ENCODE peak calls at places on chromosomes 6 and 20, in four cellular contexts. E is HepG2, T is heart right ventricle, Q is HCT116. N is an unnamed sample.

GRCh38 chr6:33869121-33869520 is 65.3 kb upstream of the MLN start:
- DNase-seq in Q (no peak), T (no peak), E (no peak), N (no peak)

GRCh38 chr6:37594895-37595294 is 95.2 kb upstream of the CCDC167 start:
- DNase-seq in E (no peak), Q (no peak), T (no peak), N (no peak)

GRCh38 chr6:21003780-21004541 is 469.7 kb downstream of the CDKAL1 start:
- DNase-seq in E (peak; percentile 99), Q (no peak), T (no peak), N (no peak)

GRCh38 chr20:60206259-60206658 is 248.0 kb downstream of the CDH26 start:
- DNase-seq in T (no peak), Q (peak; percentile 2), E (peak; percentile 31), N (peak; percentile 35)

GRCh38 chr6:151948007-151948745 is 140.7 kb downstream of the ESR1 start:
- DNase-seq in Q (no peak), T (no peak), E (no peak), N (no peak)

GRCh38 chr6:126153661-126154060 is 167.3 kb downstream of the TRMT11 start:
- DNase-seq in E (no peak), Q (no peak), T (no peak), N (peak; percentile 43)

GRCh38 chr20:5991623-5992441 is 41.4 kb downstream of the MCM8 start:
- DNase-seq in T (no peak), Q (no peak), E (no peak), N (no peak)

GRCh38 chr20:63624486-63624885 is 2.4 kb downstream of the GMEB2 start:
- DNase-seq in E (peak; percentile 80), T (no peak), Q (no peak), N (no peak)

GRCh38 chr6:32933661-32934085 is 7.2 kb downstream of the HLA-DMB start:
- DNase-seq in T (peak; percentile 72), Q (peak; percentile 56), E (peak; percentile 67), N (peak; percentile 76)

GRCh38 chr20:58546756-58547526 is 31.7 kb upstream of the APCDD1L start:
- DNase-seq in Q (no peak), T (no peak), E (no peak), N (peak; percentile 36)

GRCh38 chr20:15075586-15075985 is 738.2 kb upstream of the FLRT3 start:
- DNase-seq in E (no peak), Q (no peak), T (no peak), N (no peak)

GRCh38 chr20:3314391-3314790 is 75.4 kb upstream of the SLC4A11 start:
- DNase-seq in E (no peak), Q (no peak), T (no peak), N (no peak)

GRCh38 chr20:22586645-22587310 is 2.4 kb upstream of the FOXA2 start:
- DNase-seq in E (peak; percentile 56), T (no peak), Q (no peak), N (no peak)

GRCh38 chr6:41283597-41283996 is 2.9 kb downstream of the TREM1 start:
- DNase-seq in Q (no peak), E (no peak), T (no peak), N (no peak)

GRCh38 chr20:38412877-38413577 is 22.1 kb downstream of the SNHG17 start:
- DNase-seq in T (no peak), Q (no peak), E (no peak), N (no peak)

GRCh38 chr6:53725791-53726575 is 60.4 kb upstream of the KLHL31 start:
- DNase-seq in T (peak; percentile 79), Q (no peak), E (peak; percentile 72), N (peak; percentile 74)
- H3K4me1 ChIP-seq in T (peaks cover 10% of the 10 kb centered on the region), Q (peaks cover 19% of the 10 kb centered on the region), E (peaks cover 17% of the 10 kb centered on the region), N (peaks cover 66% of the 10 kb centered on the region)

GRCh38 chr6:2503816-2504494 is 246.8 kb downstream of the MYLK4 start:
- DNase-seq in E (peak; percentile 55), T (no peak), Q (no peak), N (no peak)

GRCh38 chr6:2505624-2506023 is 245.1 kb downstream of the MYLK4 start:
- DNase-seq in Q (peak; percentile 21), E (no peak), T (no peak), N (no peak)

GRCh38 chr6:2502998-2503674 is 247.6 kb downstream of the MYLK4 start:
- DNase-seq in E (no peak), Q (no peak), T (no peak), N (no peak)

GRCh38 chr6:2502096-2502997 is 248.4 kb downstream of the MYLK4 start:
- DNase-seq in Q (no peak), T (no peak), E (peak; percentile 18), N (peak; percentile 40)

DNA sequence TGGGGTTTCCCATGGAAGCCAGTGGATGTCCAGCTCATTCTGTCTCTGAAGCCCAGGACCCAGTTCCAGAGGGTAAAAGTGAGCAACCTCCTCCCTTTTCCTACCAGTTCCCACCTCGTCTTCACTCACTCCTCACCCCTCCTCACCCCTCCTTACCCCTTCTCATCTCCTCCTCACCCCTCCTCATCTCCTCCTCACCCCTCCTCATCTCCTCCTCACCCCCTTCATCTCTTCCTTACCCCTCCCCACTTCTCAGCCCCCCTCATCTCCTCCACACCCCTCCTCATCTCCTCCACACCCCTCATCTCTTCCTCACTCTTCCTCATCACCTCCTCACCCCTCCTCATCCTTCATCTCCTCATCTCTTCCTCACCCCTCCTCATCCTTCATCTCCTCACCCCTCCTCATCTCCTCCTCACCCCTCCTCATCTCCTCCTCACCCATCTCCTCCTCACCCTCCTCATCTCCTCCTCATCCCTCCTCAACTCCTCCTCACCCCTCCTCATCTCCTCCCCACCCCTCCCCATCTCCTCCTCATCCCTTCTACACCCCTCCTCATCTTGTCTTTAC is 246.1 kb downstream of the MYLK4 start:
- DNase-seq in E (no peak), T (no peak), Q (no peak), N (no peak)
- H3K27ac ChIP-seq in E (no peak overlapping the region), T (no peak overlapping the region), Q (no peak overlapping the region), N (no peak overlapping the region)

GRCh38 chr6:11215773-11216172 is 16.7 kb downstream of the NEDD9 start:
- DNase-seq in T (no peak), E (no peak), Q (no peak), N (no peak)

GRCh38 chr6:11212625-11213024 is 19.8 kb downstream of the NEDD9 start:
- DNase-seq in Q (no peak), T (no peak), E (no peak), N (no peak)

GRCh38 chr6:11214911-11215310 is 17.6 kb downstream of the NEDD9 start:
- DNase-seq in Q (no peak), T (no peak), E (no peak), N (no peak)

GRCh38 chr6:11213305-11214106 is 19.0 kb downstream of the NEDD9 start:
- DNase-seq in E (no peak), Q (no peak), T (no peak), N (no peak)

GRCh38 chr6:11214438-11214837 is 18.0 kb downstream of the NEDD9 start:
- DNase-seq in T (no peak), E (no peak), Q (no peak), N (no peak)
- H3K4me1 ChIP-seq in T (peaks cover 100% of the 10 kb centered on the region), E (peaks cover 100% of the 10 kb centered on the region), Q (no peaks in the 10 kb centered on the region), N (peaks cover 37% of the 10 kb centered on the region)

DNA sequence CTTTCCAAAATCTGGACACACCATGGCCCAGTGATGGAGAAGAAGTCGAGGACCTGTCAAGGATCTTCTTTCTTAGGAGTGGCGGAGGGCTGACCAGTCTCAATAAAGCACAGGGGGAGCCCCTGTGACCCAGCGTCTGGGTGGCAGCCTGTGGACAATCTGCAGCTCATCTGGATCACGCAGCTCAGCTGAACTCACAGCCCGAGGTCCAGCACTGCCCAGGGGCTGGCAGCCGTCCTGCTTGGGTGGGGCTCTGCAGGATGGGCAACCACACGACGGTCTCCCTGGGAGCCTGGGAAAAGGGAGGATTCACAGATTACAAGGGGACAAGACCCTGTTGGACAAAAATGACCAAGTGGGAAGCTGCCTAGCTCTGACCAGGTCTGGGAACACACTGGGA is 110.8 kb downstream of the MYLK4 start:
- DNase-seq in T (no peak), E (no peak), Q (no peak), N (no peak)
- H3K27ac ChIP-seq in T (no peak overlapping the region), E (no peak overlapping the region), Q (no peak overlapping the region), N (no peak overlapping the region)